ENCODE peak calls at places on chromosomes 13 and 19, in six cellular contexts. G, C, I, P, H and K are unnamed samples.

GRCh38 chr19:55809381-55810058 is 22.3 kb downstream of the NLRP11 start:
- DNase-seq in G (peak), C (no peak), I (no peak), P (no peak), H (peak), K (peak)

GRCh38 chr13:102799544-102800144 is 725 bp downstream of the BIVM start:
- DNase-seq in G (peak), C (no peak), I (no peak), P (no peak), H (no peak), K (peak)

GRCh38 chr13:34863360-34864135 is 78.5 kb upstream of the NBEA start:
- DNase-seq in G (no peak), C (no peak), I (no peak), P (no peak), H (peak), K (peak)

GRCh38 chr13:60331249-60332012 is 65.6 kb upstream of the TDRD3 start:
- DNase-seq in G (no peak), C (no peak), I (no peak), P (no peak), H (no peak), K (no peak)

GRCh38 chr19:41991025-41991424 is 3.0 kb downstream of the ATP1A3 start:
- DNase-seq in G (peak), C (no peak), I (no peak), P (no peak), H (peak), K (peak)

GRCh38 chr19:919157-920050 is 2.3 kb downstream of the KISS1R start:
- DNase-seq in G (no peak), C (no peak), I (no peak), P (no peak), H (peak), K (no peak)

GRCh38 chr19:3071764-3072163 is 9.5 kb upstream of the TLE5 start:
- DNase-seq in G (no peak), C (no peak), I (no peak), P (no peak), H (no peak), K (no peak)

GRCh38 chr19:1245884-1246816 is 2.2 kb upstream of the MIDN start:
- DNase-seq in G (peak), C (no peak), I (no peak), P (no peak), H (no peak), K (no peak)

GRCh38 chr13:40941581-40941980 is 77.5 kb downstream of the ELF1 start:
- DNase-seq in G (no peak), C (no peak), I (no peak), P (no peak), H (no peak), K (no peak)